ENCODE peak calls at places on chromosomes 1 and 21, in five cellular contexts. A is iris pigment epithelial cell; V is retinal pigment epithelial cell; W is LoVo; X is CD8-positive, alpha-beta T cell. L is an unnamed sample.

GRCh38 chr1:72241397-72241796 is 40.9 kb downstream of the NEGR1 start:
- DNase-seq in V (no peak), A (peak; percentile 31), W (no peak), X (no peak), L (peak; percentile 38)

GRCh38 chr21:29704719-29705118 is 235.1 kb downstream of the GRIK1 start:
- DNase-seq in X (no peak), A (peak; percentile 3), V (peak; percentile 48), W (no peak), L (peak; percentile 46)

GRCh38 chr1:4344065-4344753 is 310.2 kb upstream of the AJAP1 start:
- DNase-seq in W (no peak), A (no peak), X (no peak), V (no peak), L (no peak)

GRCh38 chr1:210516675-210517459 is 188.2 kb downstream of the HHAT start:
- DNase-seq in X (no peak), V (peak; percentile 68), A (no peak), W (no peak), L (no peak)

GRCh38 chr21:36691539-36692124 is 7.3 kb upstream of the SIM2 start:
- DNase-seq in W (no peak), X (no peak), A (no peak), V (no peak), L (no peak)

GRCh38 chr1:116674761-116675160 is 7.2 kb upstream of the IGSF3 start:
- DNase-seq in W (no peak), V (no peak), A (no peak), X (no peak), L (no peak)

GRCh38 chr1:158461534-158461933 is at the start of gene OR10K1:
- DNase-seq in V (no peak), A (no peak), X (no peak), W (no peak), L (no peak)

GRCh38 chr1:186202174-186202843 is 172.7 kb downstream of the TPR start:
- DNase-seq in W (no peak), V (no peak), A (no peak), X (no peak), L (no peak)

GRCh38 chr1:47224676-47225399 is 7.2 kb downstream of the TAL1 start:
- DNase-seq in W (no peak), X (no peak), A (no peak), V (no peak), L (no peak)

GRCh38 chr1:153348511-153349362 is at the start of gene PGLYRP4:
- DNase-seq in X (no peak), W (no peak), V (no peak), A (no peak), L (no peak)

GRCh38 chr1:24179251-24179895 is 7.7 kb downstream of the IFNLR1 start:
- DNase-seq in A (no peak), V (no peak), W (no peak), X (no peak), L (no peak)

GRCh38 chr1:3564921-3565831 is 46.1 kb downstream of the MEGF6 start:
- DNase-seq in X (peak; percentile 53), A (no peak), W (no peak), V (no peak), L (peak; percentile 57)

GRCh38 chr21:42850866-42851391 is 28.4 kb downstream of the WDR4 start:
- DNase-seq in X (peak; percentile 33), A (peak; percentile 17), V (no peak), W (no peak), L (no peak)

GRCh38 chr1:66374561-66375111 is 159.3 kb upstream of the SGIP1 start:
- DNase-seq in V (no peak), W (no peak), A (peak; percentile 90), X (no peak), L (peak; percentile 75)

GRCh38 chr1:248873993-248874671 is 15.2 kb upstream of the ZNF692 start:
- DNase-seq in A (no peak), X (peak; percentile 83), W (peak; percentile 82), V (no peak), L (peak; percentile 91)

GRCh38 chr1:245133995-245134715 is 20.6 kb upstream of the KIF26B start:
- DNase-seq in A (no peak), V (no peak), X (no peak), W (no peak), L (no peak)

GRCh38 chr1:50704126-50704525 is 255.9 kb downstream of the FAF1 start:
- DNase-seq in V (no peak), W (peak; percentile 28), A (peak; percentile 34), X (no peak), L (peak; percentile 78)

GRCh38 chr1:207366022-207366421 is 44.5 kb downstream of the CD55 start:
- DNase-seq in A (peak; percentile 69), V (no peak), X (no peak), W (no peak), L (peak; percentile 18)

GRCh38 chr1:25796807-25797458 is 3.1 kb upstream of the SELENON start:
- DNase-seq in A (peak; percentile 71), W (peak; percentile 70), V (no peak), X (peak; percentile 89), L (peak; percentile 91)

GRCh38 chr1:214445201-214445600 is 106.2 kb downstream of the PTPN14 start:
- DNase-seq in W (no peak), V (no peak), A (no peak), X (no peak), L (peak; percentile 19)

GRCh38 chr1:64093941-64094340 is 109.5 kb upstream of the UBE2U start:
- DNase-seq in V (no peak), W (no peak), A (peak; percentile 69), X (no peak), L (peak; percentile 69)

GRCh38 chr1:159823401-159823800 is 3.3 kb upstream of the SLAMF8 start:
- DNase-seq in A (no peak), V (no peak), W (no peak), X (no peak), L (no peak)

GRCh38 chr1:155000475-155000724 is 2.2 kb upstream of the ZBTB7B start:
- DNase-seq in V (no peak), W (no peak), X (no peak), A (no peak), L (no peak)

GRCh38 chr1:12384836-12385456 is 155.1 kb downstream of the VPS13D start:
- DNase-seq in V (no peak), W (no peak), X (peak; percentile 6), A (no peak), L (no peak)

GRCh38 chr1:3910769-3911520 is 10.9 kb upstream of the C1orf174 start:
- DNase-seq in W (peak; percentile 76), V (no peak), A (peak; percentile 56), X (peak; percentile 82), L (peak; percentile 50)